ENCODE peak calls at places on chromosome 18, in four cellular contexts. Q is Karpas-422; R is T-helper 1 cell; Z is stimulated activated CD4-positive, alpha-beta T cell treated with anti-CD3 and anti-CD28 coated beads, TNF-alpha, amount 100 ng/mL, for 1 hour. B is an unnamed sample.

GRCh38 chr18:51400721-51401120 is 203.2 kb upstream of the MEX3C start:
- DNase-seq in Q (no peak), R (no peak), Z (no peak), B (no peak)

GRCh38 chr18:56542488-56542887 is 95.9 kb downstream of the TXNL1 start:
- DNase-seq in Q (no peak), R (no peak), Z (no peak), B (no peak)

GRCh38 chr18:12014976-12015696 is 33.8 kb downstream of the IMPA2 start:
- DNase-seq in Q (no peak), R (no peak), Z (no peak), B (no peak)

GRCh38 chr18:240175-240574 is 27.7 kb downstream of the THOC1 start:
- DNase-seq in Q (no peak), R (no peak), Z (no peak), B (no peak)

GRCh38 chr18:79914614-79915160 is 36.8 kb downstream of the SLC66A2 start:
- DNase-seq in Q (no peak), R (no peak), Z (no peak), B (no peak)

GRCh38 chr18:14976736-14977430 is 228.9 kb downstream of the ANKRD30B start:
- DNase-seq in Q (no peak), R (no peak), Z (no peak), B (no peak)

GRCh38 chr18:10003281-10003680 is 89.5 kb downstream of the VAPA start:
- DNase-seq in Q (peak), R (no peak), Z (no peak), B (no peak)

GRCh38 chr18:48545690-48546365 is 7.0 kb downstream of the CTIF start:
- DNase-seq in Q (no peak), R (no peak), Z (no peak), B (no peak)

GRCh38 chr18:24778810-24779418 is 318.5 kb downstream of the HRH4 start:
- DNase-seq in Q (no peak), R (no peak), Z (no peak), B (no peak)